ENCODE peak calls at places on chromosomes 11 and 22, in eight cellular contexts. One of them, this sample, is unnamed. For H3K9me3, the result is how much of the 10 kb centered on the place peaks cover.

GRCh38 chr22:17396531-17396930 is 27.3 kb downstream of the CECR2 start:
- DNase-seq in psoas muscle: no peak
- DNase-seq in cardiac muscle cell: no peak
- DNase-seq in tibial nerve: no peak
- DNase-seq in neuronal stem cell: no peak
- DNase-seq in CD4-positive, alpha-beta memory T cell: no peak
- DNase-seq in A673: no peak
- DNase-seq in body of pancreas: no peak
- DNase-seq in this sample: no peak

GRCh38 chr11:34208266-34209135 is 103.1 kb downstream of the NAT10 start:
- DNase-seq in psoas muscle: no peak
- DNase-seq in cardiac muscle cell: no peak
- DNase-seq in tibial nerve: no peak
- DNase-seq in neuronal stem cell: no peak
- DNase-seq in CD4-positive, alpha-beta memory T cell: no peak
- DNase-seq in A673: no peak
- DNase-seq in body of pancreas: no peak
- DNase-seq in this sample: no peak

GRCh38 chr11:34168642-34169051 is 63.2 kb downstream of the NAT10 start:
- DNase-seq in psoas muscle: no peak
- DNase-seq in cardiac muscle cell: no peak
- DNase-seq in tibial nerve: no peak
- DNase-seq in neuronal stem cell: no peak
- DNase-seq in CD4-positive, alpha-beta memory T cell: no peak
- DNase-seq in A673: no peak
- DNase-seq in body of pancreas: no peak
- DNase-seq in this sample: no peak

GRCh38 chr11:130144129-130144528 is 15.5 kb upstream of the ST14 start:
- DNase-seq in psoas muscle: no peak
- DNase-seq in cardiac muscle cell: no peak
- DNase-seq in tibial nerve: no peak
- DNase-seq in neuronal stem cell: no peak
- DNase-seq in CD4-positive, alpha-beta memory T cell: no peak
- DNase-seq in A673: no peak
- DNase-seq in body of pancreas: no peak
- DNase-seq in this sample: no peak

GRCh38 chr11:766106-766940 is 11.0 kb downstream of the GATD1 start:
- DNase-seq in psoas muscle: no peak
- DNase-seq in cardiac muscle cell: no peak
- DNase-seq in tibial nerve: no peak
- DNase-seq in neuronal stem cell: no peak
- DNase-seq in CD4-positive, alpha-beta memory T cell: no peak
- DNase-seq in A673: no peak
- DNase-seq in body of pancreas: no peak
- DNase-seq in this sample: no peak

GRCh38 chr11:44622721-44623258 is 57.3 kb downstream of the CD82 start:
- DNase-seq in psoas muscle: no peak
- DNase-seq in cardiac muscle cell: no peak
- DNase-seq in tibial nerve: no peak
- DNase-seq in neuronal stem cell: no peak
- DNase-seq in CD4-positive, alpha-beta memory T cell: no peak
- DNase-seq in A673: no peak
- DNase-seq in body of pancreas: peak
- DNase-seq in this sample: peak

GRCh38 chr22:38243007-38243775 is 29.6 kb downstream of the TMEM184B start:
- DNase-seq in psoas muscle: no peak
- DNase-seq in cardiac muscle cell: no peak
- DNase-seq in tibial nerve: no peak
- DNase-seq in neuronal stem cell: no peak
- DNase-seq in CD4-positive, alpha-beta memory T cell: no peak
- DNase-seq in A673: no peak
- DNase-seq in body of pancreas: peak
- DNase-seq in this sample: no peak

GRCh38 chr11:105032495-105032894 is 2.4 kb downstream of the CASP1 start:
- DNase-seq in psoas muscle: no peak
- DNase-seq in cardiac muscle cell: no peak
- DNase-seq in tibial nerve: no peak
- DNase-seq in neuronal stem cell: no peak
- DNase-seq in CD4-positive, alpha-beta memory T cell: no peak
- DNase-seq in A673: no peak
- DNase-seq in body of pancreas: no peak
- DNase-seq in this sample: no peak

GRCh38 chr11:68950776-68951175 is 30.0 kb downstream of the MRGPRD start:
- DNase-seq in psoas muscle: no peak
- DNase-seq in cardiac muscle cell: no peak
- DNase-seq in tibial nerve: no peak
- DNase-seq in neuronal stem cell: peak
- DNase-seq in CD4-positive, alpha-beta memory T cell: no peak
- DNase-seq in A673: no peak
- DNase-seq in body of pancreas: no peak
- DNase-seq in this sample: no peak

GRCh38 chr11:29211205-29211604 is 805.6 kb downstream of the KCNA4 start:
- DNase-seq in psoas muscle: no peak
- DNase-seq in cardiac muscle cell: no peak
- DNase-seq in tibial nerve: no peak
- DNase-seq in neuronal stem cell: no peak
- DNase-seq in CD4-positive, alpha-beta memory T cell: no peak
- DNase-seq in A673: no peak
- DNase-seq in body of pancreas: no peak
- DNase-seq in this sample: no peak

GRCh38 chr22:50348058-50348457 is 4.9 kb downstream of the PPP6R2 start:
- DNase-seq in psoas muscle: no peak
- DNase-seq in cardiac muscle cell: no peak
- DNase-seq in tibial nerve: no peak
- DNase-seq in neuronal stem cell: no peak
- DNase-seq in CD4-positive, alpha-beta memory T cell: no peak
- DNase-seq in A673: no peak
- DNase-seq in body of pancreas: no peak
- DNase-seq in this sample: no peak

GRCh38 chr11:113521737-113522517 is 46.7 kb upstream of the DRD2 start:
- DNase-seq in psoas muscle: no peak
- DNase-seq in cardiac muscle cell: no peak
- DNase-seq in tibial nerve: no peak
- DNase-seq in neuronal stem cell: no peak
- DNase-seq in CD4-positive, alpha-beta memory T cell: no peak
- DNase-seq in A673: no peak
- DNase-seq in body of pancreas: no peak
- DNase-seq in this sample: no peak

GRCh38 chr11:122690801-122691649 is 35.5 kb downstream of the UBASH3B start:
- DNase-seq in psoas muscle: no peak
- DNase-seq in cardiac muscle cell: peak
- DNase-seq in tibial nerve: no peak
- DNase-seq in neuronal stem cell: no peak
- DNase-seq in CD4-positive, alpha-beta memory T cell: peak
- DNase-seq in A673: peak
- DNase-seq in body of pancreas: no peak
- DNase-seq in this sample: no peak

GRCh38 chr11:111499483-111499882 is 12.7 kb downstream of the BTG4 start:
- DNase-seq in psoas muscle: no peak
- DNase-seq in cardiac muscle cell: no peak
- DNase-seq in tibial nerve: no peak
- DNase-seq in neuronal stem cell: no peak
- DNase-seq in CD4-positive, alpha-beta memory T cell: no peak
- DNase-seq in A673: no peak
- DNase-seq in body of pancreas: no peak
- DNase-seq in this sample: no peak

GRCh38 chr11:45847908-45848316 is 637 bp downstream of the CRY2 start:
- DNase-seq in psoas muscle: peak
- DNase-seq in cardiac muscle cell: peak
- DNase-seq in tibial nerve: no peak
- DNase-seq in neuronal stem cell: peak
- DNase-seq in CD4-positive, alpha-beta memory T cell: peak
- DNase-seq in A673: peak
- DNase-seq in body of pancreas: peak
- DNase-seq in this sample: no peak

GRCh38 chr11:12587333-12587997 is 86.8 kb upstream of the TEAD1 start:
- DNase-seq in psoas muscle: no peak
- DNase-seq in cardiac muscle cell: no peak
- DNase-seq in tibial nerve: no peak
- DNase-seq in neuronal stem cell: no peak
- DNase-seq in CD4-positive, alpha-beta memory T cell: no peak
- DNase-seq in A673: peak
- DNase-seq in body of pancreas: peak
- DNase-seq in this sample: no peak

GRCh38 chr11:86124251-86125233 is 55.7 kb upstream of the PICALM start:
- DNase-seq in psoas muscle: no peak
- DNase-seq in cardiac muscle cell: no peak
- DNase-seq in tibial nerve: no peak
- DNase-seq in neuronal stem cell: no peak
- DNase-seq in CD4-positive, alpha-beta memory T cell: no peak
- DNase-seq in A673: no peak
- DNase-seq in body of pancreas: no peak
- DNase-seq in this sample: no peak

GRCh38 chr22:35987487-35987886 is 41.1 kb downstream of the RBFOX2 start:
- DNase-seq in psoas muscle: no peak
- DNase-seq in cardiac muscle cell: no peak
- DNase-seq in tibial nerve: no peak
- DNase-seq in neuronal stem cell: no peak
- DNase-seq in CD4-positive, alpha-beta memory T cell: no peak
- DNase-seq in A673: peak
- DNase-seq in body of pancreas: no peak
- DNase-seq in this sample: no peak

GRCh38 chr11:72439455-72439854 is 5.1 kb upstream of the CLPB start:
- DNase-seq in psoas muscle: no peak
- DNase-seq in cardiac muscle cell: no peak
- DNase-seq in tibial nerve: no peak
- DNase-seq in neuronal stem cell: no peak
- DNase-seq in CD4-positive, alpha-beta memory T cell: no peak
- DNase-seq in A673: no peak
- DNase-seq in body of pancreas: no peak
- DNase-seq in this sample: no peak

GRCh38 chr22:48707749-48708557 is 1119.7 kb downstream of the BRD1 start:
- DNase-seq in psoas muscle: no peak
- DNase-seq in cardiac muscle cell: no peak
- DNase-seq in tibial nerve: no peak
- DNase-seq in neuronal stem cell: no peak
- DNase-seq in CD4-positive, alpha-beta memory T cell: no peak
- DNase-seq in A673: no peak
- DNase-seq in body of pancreas: no peak
- DNase-seq in this sample: no peak
- H3K9me3 ChIP-seq in psoas muscle: under half
- H3K9me3 ChIP-seq in cardiac muscle cell: under half
- H3K9me3 ChIP-seq in tibial nerve: under half
- H3K9me3 ChIP-seq in neuronal stem cell: under half
- H3K9me3 ChIP-seq in CD4-positive, alpha-beta memory T cell: under half
- H3K9me3 ChIP-seq in A673: under half
- H3K9me3 ChIP-seq in body of pancreas: under half
- H3K9me3 ChIP-seq in this sample: under half

GRCh38 chr22:45680932-45681700 is 9.5 kb downstream of the ATXN10 start:
- DNase-seq in psoas muscle: no peak
- DNase-seq in cardiac muscle cell: no peak
- DNase-seq in tibial nerve: no peak
- DNase-seq in neuronal stem cell: no peak
- DNase-seq in CD4-positive, alpha-beta memory T cell: no peak
- DNase-seq in A673: no peak
- DNase-seq in body of pancreas: no peak
- DNase-seq in this sample: no peak
- H3K9me3 ChIP-seq in psoas muscle: under half
- H3K9me3 ChIP-seq in cardiac muscle cell: under half
- H3K9me3 ChIP-seq in tibial nerve: under half
- H3K9me3 ChIP-seq in neuronal stem cell: under half
- H3K9me3 ChIP-seq in CD4-positive, alpha-beta memory T cell: under half
- H3K9me3 ChIP-seq in A673: under half
- H3K9me3 ChIP-seq in body of pancreas: under half
- H3K9me3 ChIP-seq in this sample: under half

DNA sequence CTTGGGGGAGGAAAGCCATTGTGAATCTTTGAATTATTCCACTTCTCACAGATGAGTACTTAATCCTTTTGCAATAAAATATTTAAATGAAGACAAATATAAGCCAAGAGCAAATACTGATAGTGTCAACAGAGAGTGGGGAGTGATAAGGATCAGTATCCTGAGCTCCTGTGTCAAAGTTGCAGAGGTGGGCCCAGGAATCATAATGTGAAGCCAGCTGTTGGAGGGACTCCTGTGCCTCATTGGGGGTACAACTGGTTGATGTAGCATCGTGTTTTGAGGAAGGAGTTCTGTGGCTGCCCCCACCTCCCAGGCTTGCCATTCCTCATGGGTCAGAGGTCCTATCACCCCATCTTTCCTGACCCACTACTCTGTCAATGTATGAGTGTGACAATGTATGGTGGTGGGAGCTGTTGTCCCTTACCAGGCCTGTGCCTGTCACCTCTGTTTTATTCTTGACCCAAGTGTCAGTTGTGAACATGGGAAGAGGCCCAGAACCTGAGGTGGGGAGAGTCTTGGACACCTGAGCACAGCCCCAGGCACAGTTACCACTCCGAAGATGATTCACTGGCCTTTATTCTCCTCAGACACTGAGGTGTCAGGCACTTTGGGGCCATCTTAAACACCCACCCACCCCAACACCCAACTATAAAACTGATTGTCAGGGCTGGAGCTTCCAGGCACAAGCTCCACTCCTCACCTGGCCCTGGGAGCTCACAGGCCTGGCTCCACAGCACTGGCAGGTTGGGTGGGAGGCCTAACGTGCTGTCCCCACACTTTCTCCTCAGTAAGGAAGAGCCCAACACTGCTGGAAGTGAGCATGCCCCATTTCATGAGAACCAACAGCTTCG is 38.4 kb downstream of the KCNQ1OT1 start:
- DNase-seq in psoas muscle: no peak
- DNase-seq in cardiac muscle cell: no peak
- DNase-seq in tibial nerve: no peak
- DNase-seq in neuronal stem cell: no peak
- DNase-seq in CD4-positive, alpha-beta memory T cell: no peak
- DNase-seq in A673: no peak
- DNase-seq in body of pancreas: no peak
- DNase-seq in this sample: no peak
- H3K9me3 ChIP-seq in psoas muscle: under half
- H3K9me3 ChIP-seq in cardiac muscle cell: under half
- H3K9me3 ChIP-seq in tibial nerve: under half
- H3K9me3 ChIP-seq in neuronal stem cell: under half
- H3K9me3 ChIP-seq in CD4-positive, alpha-beta memory T cell: under half
- H3K9me3 ChIP-seq in A673: half or more
- H3K9me3 ChIP-seq in body of pancreas: under half
- H3K9me3 ChIP-seq in this sample: under half

DNA sequence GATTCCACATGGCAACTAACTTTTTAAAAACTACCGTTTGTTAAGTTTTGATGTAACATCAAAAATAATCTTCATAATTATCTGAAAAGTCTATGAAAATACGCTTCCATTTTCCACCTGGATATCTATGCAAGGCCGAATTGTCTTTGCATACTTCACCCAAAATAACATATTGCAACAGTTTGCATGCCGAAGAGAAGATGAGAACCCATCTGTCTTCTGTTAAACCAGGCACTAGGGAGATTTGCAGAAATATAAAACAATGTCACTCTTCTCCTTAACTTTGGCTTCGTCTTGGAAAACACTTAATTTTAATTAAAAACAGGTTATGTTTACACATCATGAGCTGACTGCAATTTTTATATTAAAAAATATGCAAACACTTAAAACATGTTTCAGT is 1325.8 kb downstream of the TBC1D22A start:
- DNase-seq in psoas muscle: no peak
- DNase-seq in cardiac muscle cell: no peak
- DNase-seq in tibial nerve: no peak
- DNase-seq in neuronal stem cell: no peak
- DNase-seq in CD4-positive, alpha-beta memory T cell: no peak
- DNase-seq in A673: no peak
- DNase-seq in body of pancreas: no peak
- DNase-seq in this sample: no peak
- H3K9me3 ChIP-seq in psoas muscle: under half
- H3K9me3 ChIP-seq in cardiac muscle cell: under half
- H3K9me3 ChIP-seq in tibial nerve: under half
- H3K9me3 ChIP-seq in neuronal stem cell: under half
- H3K9me3 ChIP-seq in CD4-positive, alpha-beta memory T cell: under half
- H3K9me3 ChIP-seq in A673: under half
- H3K9me3 ChIP-seq in body of pancreas: under half
- H3K9me3 ChIP-seq in this sample: under half

This sample was measured in T-helper 17 cell.